ENCODE peak calls at places on chromosomes 7 and 10, in five cellular contexts. A, E, Z, V and N are unnamed samples.

GRCh38 chr7:98081351-98081750 is 25.3 kb upstream of the LMTK2 start:
- DNase-seq in A (no peak), E (no peak), V (no peak), Z (no peak), N (no peak)

GRCh38 chr10:6226216-6226615 is 23.5 kb downstream of the PFKFB3 start:
- DNase-seq in A (no peak), E (no peak), Z (no peak), V (no peak), N (no peak)

GRCh38 chr7:126378642-126379041 is 874.1 kb downstream of the GRM8 start:
- DNase-seq in A (no peak), Z (no peak), V (no peak), E (no peak), N (no peak)

GRCh38 chr10:72337039-72337629 is 17.6 kb downstream of the DNAJB12 start:
- DNase-seq in V (peak), Z (peak), A (peak), E (peak), N (peak)

GRCh38 chr7:103446046-103446520 is at the start of gene SLC26A5:
- DNase-seq in E (no peak), A (peak), V (no peak), Z (no peak), N (no peak)

GRCh38 chr7:142880886-142881505 is 4.5 kb downstream of the TRPV6 start:
- DNase-seq in Z (peak), E (no peak), V (no peak), A (peak), N (peak)

GRCh38 chr7:21251166-21251806 is 176.6 kb upstream of the SP4 start:
- DNase-seq in Z (no peak), A (no peak), E (no peak), V (no peak), N (no peak)

GRCh38 chr10:13943735-13944398 is 357.1 kb downstream of the PRPF18 start:
- DNase-seq in Z (no peak), E (no peak), V (no peak), A (no peak), N (no peak)

GRCh38 chr10:132735923-132736391 is 50.0 kb downstream of the NKX6-2 start:
- DNase-seq in V (no peak), Z (no peak), E (no peak), A (no peak), N (no peak)

GRCh38 chr7:105885386-105886111 is 9.2 kb upstream of the ATXN7L1 start:
- DNase-seq in E (no peak), Z (no peak), A (peak), V (no peak), N (no peak)

GRCh38 chr10:68082815-68083395 is 7.8 kb upstream of the HERC4 start:
- DNase-seq in E (no peak), Z (peak), V (no peak), A (no peak), N (no peak)

GRCh38 chr7:45451636-45452035 is 122.5 kb upstream of the ADCY1 start:
- DNase-seq in V (no peak), E (no peak), Z (no peak), A (no peak), N (no peak)

GRCh38 chr7:11831383-11831726 is 643 bp downstream of the THSD7A start:
- DNase-seq in E (no peak), A (no peak), Z (no peak), V (no peak), N (peak)

GRCh38 chr7:145219461-145219860 is 383.6 kb upstream of the TPK1 start:
- DNase-seq in Z (no peak), V (no peak), A (no peak), E (no peak), N (no peak)

GRCh38 chr10:77872151-77872946 is 54.2 kb downstream of the DLG5 start:
- DNase-seq in V (peak), E (peak), Z (peak), A (peak), N (no peak)

DNA sequence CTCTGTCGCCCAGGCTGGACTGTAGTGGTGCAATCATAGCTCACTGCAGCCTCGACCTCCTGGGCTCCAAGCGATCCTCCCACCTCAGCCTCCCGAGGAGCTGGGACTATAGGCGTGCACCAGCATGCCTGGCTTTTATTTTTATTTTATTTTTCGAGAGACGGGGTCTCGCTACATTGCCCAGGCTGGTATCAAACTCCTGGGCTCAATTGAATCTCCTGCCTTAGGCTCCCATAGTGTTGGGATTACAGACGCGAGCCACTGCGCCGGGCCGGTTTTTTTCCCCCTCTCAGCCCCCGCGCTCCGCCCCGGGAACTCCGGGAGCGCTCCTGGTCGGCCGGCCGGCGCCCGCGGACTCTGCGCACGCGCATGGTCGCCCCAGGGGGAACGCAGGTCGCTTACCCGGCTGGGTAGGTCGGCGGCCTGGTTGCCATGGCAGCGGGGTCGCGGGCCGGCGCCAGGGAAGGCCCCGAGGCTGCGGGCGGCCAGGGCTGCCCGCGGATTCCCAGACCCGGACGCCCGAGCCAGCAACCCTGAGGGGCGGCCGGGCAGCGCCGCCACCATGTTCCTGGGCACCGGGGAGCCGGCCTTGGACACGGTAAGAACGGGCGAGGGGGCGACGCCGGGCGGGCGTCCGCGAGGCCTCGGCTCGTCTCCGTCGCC is at the start of gene IQCE:
- DNase-seq in E (peak), Z (peak), V (peak), A (peak), N (peak)
- TF ChIP-seq POLR2A in E (no peak), Z (no peak), V (no peak), A (no peak), N (peak)

GRCh38 chr7:91379246-91379645 is 115.0 kb downstream of the FZD1 start:
- DNase-seq in A (no peak), V (no peak), E (no peak), Z (no peak), N (no peak)
- TF ChIP-seq POLR2A in A (no peak), V (no peak), E (no peak), Z (no peak), N (no peak)

GRCh38 chr10:22436893-22437619 is 91.8 kb downstream of the SPAG6 start:
- DNase-seq in Z (peak), V (peak), E (peak), A (peak), N (peak)
- TF ChIP-seq POLR2A in Z (peak), V (peak), E (peak), A (no peak), N (peak)

GRCh38 chr10:44959243-44960097 is at the start of gene RASSF4:
- DNase-seq in Z (peak), V (peak), A (peak), E (peak), N (peak)
- TF ChIP-seq POLR2A in Z (peak), V (peak), A (peak), E (peak), N (peak)

GRCh38 chr10:62816179-62817119 is at the start of gene EGR2:
- DNase-seq in V (peak), Z (peak), A (peak), E (peak), N (peak)
- TF ChIP-seq POLR2A in V (no peak), Z (peak), A (no peak), E (peak), N (no peak)